ENCODE peak calls at places on chromosome X, in nine cellular contexts. Z is fibroblast of the conjunctiva; H is NCI-H2029; G is tibial artery; S is stimulated activated CD8-positive, alpha-beta memory T cell treated with anti-CD3 and anti-CD28 coated beads, Interleukin-15, amount 100 ng/mL, for 4 hours; A is myocyte; D is astrocyte of the spinal cord; O is stimulated activated CD4-positive, alpha-beta T cell treated with anti-CD3 and anti-CD28 coated beads, Interleukin-2, amount 100 ng/mL, for 48 hours; K is ureter. X is an unnamed sample.

GRCh38 chrX:31609130-31609529 is 537.3 kb upstream of the FTHL17 start:
- DNase-seq in D (peak; percentile 69), H (no peak), S (no peak), O (no peak), Z (peak; percentile 76), G (no peak), A (no peak), K (no peak), X (peak; percentile 89)

GRCh38 chrX:150256297-150256650 is 106.8 kb upstream of the MAMLD1 start:
- DNase-seq in D (no peak), O (no peak), G (no peak), S (no peak), Z (no peak), K (no peak), H (no peak), A (no peak), X (no peak)

GRCh38 chrX:31483336-31483735 is 411.5 kb upstream of the FTHL17 start:
- DNase-seq in Z (peak; percentile 46), S (no peak), A (peak; percentile 69), K (no peak), G (no peak), D (peak; percentile 75), O (no peak), H (no peak), X (peak; percentile 69)

GRCh38 chrX:9130031-9130430 is 96.1 kb upstream of the FAM9B start:
- DNase-seq in H (no peak), S (no peak), K (no peak), D (no peak), A (no peak), G (no peak), Z (no peak), O (no peak), X (no peak)

GRCh38 chrX:103396186-103396585 is 19.8 kb downstream of the BEX3 start:
- DNase-seq in G (no peak), O (no peak), D (peak; percentile 73), Z (no peak), A (no peak), K (no peak), H (no peak), S (no peak), X (peak; percentile 66)

GRCh38 chrX:50211510-50211909 is 6.9 kb downstream of the CCNB3 start:
- DNase-seq in Z (no peak), D (no peak), O (no peak), H (no peak), G (no peak), S (no peak), K (no peak), A (peak; percentile 15), X (peak; percentile 17)

GRCh38 chrX:72146527-72146926 is 14.8 kb upstream of the RTL5 start:
- DNase-seq in O (no peak), K (no peak), Z (no peak), H (no peak), D (no peak), S (no peak), G (no peak), A (no peak), X (no peak)

GRCh38 chrX:36898301-36898700 is 109.9 kb upstream of the FAM47C start:
- DNase-seq in H (no peak), A (no peak), O (no peak), D (no peak), K (no peak), S (no peak), G (no peak), Z (no peak), X (no peak)

GRCh38 chrX:120244735-120245498 is 5.7 kb upstream of the ZBTB33 start:
- DNase-seq in O (peak; percentile 46), D (peak; percentile 81), Z (peak; percentile 70), G (peak; percentile 75), K (peak; percentile 81), H (peak; percentile 83), S (no peak), A (peak; percentile 77), X (peak; percentile 60)

GRCh38 chrX:53795583-53795982 is 109.1 kb upstream of the HUWE1 start:
- DNase-seq in O (no peak), Z (peak; percentile 3), H (no peak), D (no peak), A (no peak), S (no peak), K (no peak), G (no peak), X (no peak)

GRCh38 chrX:48467331-48467761 is 2.7 kb downstream of the SLC38A5 start:
- DNase-seq in Z (no peak), A (no peak), K (no peak), O (no peak), H (no peak), D (no peak), S (no peak), G (no peak), X (no peak)

GRCh38 chrX:131816551-131817136 is 206.5 kb upstream of the STK26 start:
- DNase-seq in S (no peak), A (no peak), G (peak; percentile 45), K (peak; percentile 91), O (peak; percentile 55), Z (peak; percentile 69), D (peak; percentile 85), H (no peak), X (no peak)

GRCh38 chrX:105273326-105273725 is 52.8 kb upstream of the TEX13A start:
- DNase-seq in A (no peak), K (no peak), H (no peak), D (no peak), S (no peak), O (no peak), G (no peak), Z (no peak), X (no peak)

GRCh38 chrX:20217906-20218305 is 48.8 kb downstream of the RPS6KA3 start:
- DNase-seq in A (no peak), S (no peak), H (no peak), K (no peak), O (no peak), D (no peak), Z (no peak), G (no peak), X (no peak)

GRCh38 chrX:150291014-150291413 is 72.1 kb upstream of the MAMLD1 start:
- DNase-seq in K (no peak), Z (no peak), O (no peak), D (no peak), S (no peak), G (no peak), A (no peak), H (no peak), X (peak; percentile 20)

GRCh38 chrX:133269168-133269567 is 51.0 kb upstream of the TFDP3 start:
- DNase-seq in S (no peak), H (no peak), O (no peak), D (no peak), G (no peak), Z (no peak), A (no peak), K (no peak), X (no peak)

GRCh38 chrX:48492293-48492910 is 16.4 kb upstream of the PORCN start:
- DNase-seq in Z (no peak), A (peak; percentile 59), O (no peak), K (no peak), H (no peak), D (peak; percentile 29), S (no peak), G (no peak), X (peak; percentile 75)

GRCh38 chrX:357693-358471 is 28.8 kb downstream of the PPP2R3B start:
- DNase-seq in S (peak; percentile 13), Z (no peak), D (peak; percentile 29), K (no peak), G (no peak), A (no peak), H (no peak), O (peak; percentile 3), X (peak; percentile 63)

GRCh38 chrX:65528705-65529340 is 5.8 kb downstream of the LAS1L start:
- DNase-seq in O (peak; percentile 53), Z (no peak), D (peak; percentile 9), A (peak; percentile 34), K (no peak), S (no peak), H (no peak), G (peak; percentile 32), X (peak; percentile 29)

GRCh38 chrX:115047181-115047580 is 29.8 kb upstream of the IL13RA2 start:
- DNase-seq in H (no peak), A (no peak), G (no peak), K (no peak), S (no peak), Z (no peak), D (no peak), O (no peak), X (no peak)

GRCh38 chrX:1468250-1468772 is 15.6 kb upstream of the ASMTL start:
- DNase-seq in D (peak; percentile 43), G (no peak), K (peak; percentile 43), O (peak; percentile 70), Z (peak; percentile 18), H (no peak), A (peak; percentile 89), S (peak; percentile 65), X (peak; percentile 84)

GRCh38 chrX:31038585-31039326 is 33.1 kb downstream of the FTHL17 start:
- DNase-seq in O (no peak), K (no peak), Z (peak; percentile 12), A (peak; percentile 42), S (no peak), D (peak; percentile 2), G (peak; percentile 20), H (no peak), X (peak; percentile 30)

GRCh38 chrX:111262086-111262485 is 8.2 kb downstream of the CAPN6 start:
- DNase-seq in A (no peak), G (no peak), O (no peak), K (no peak), D (no peak), S (no peak), H (no peak), Z (no peak), X (no peak)

GRCh38 chrX:118807151-118808017 is 16.2 kb upstream of the ZCCHC12 start:
- DNase-seq in H (no peak), S (no peak), A (peak; percentile 74), D (peak; percentile 42), G (no peak), K (no peak), Z (peak; percentile 41), O (peak; percentile 10), X (peak; percentile 15)

GRCh38 chrX:39975094-39975865 is 122.5 kb downstream of the BCOR start:
- DNase-seq in S (no peak), K (no peak), G (no peak), D (no peak), H (peak; percentile 43), A (no peak), O (no peak), Z (no peak), X (no peak)

GRCh38 chrX:40539214-40540142 is 41.3 kb upstream of the ATP6AP2 start:
- DNase-seq in G (peak; percentile 62), O (peak; percentile 50), Z (no peak), H (peak; percentile 11), K (peak; percentile 56), D (peak; percentile 16), S (peak; percentile 21), A (peak; percentile 36), X (peak; percentile 3)